ENCODE peak calls at places on chromosome 13, in eight cellular contexts. T is left ventricle myocardium inferior; E is psoas muscle; B is upper lobe of left lung; Q is CD8-positive, alpha-beta T cell; L is AG04450; J is tibial nerve; I is heart right ventricle. A is an unnamed sample. For H3K9me3, the result is how much of the 10 kb centered on the place peaks cover.

GRCh38 chr13:36431204-36432105 is 840 bp upstream of the CCNA1 start:
- DNase-seq in T (no peak), E (no peak), B (peak), Q (no peak), L (no peak), J (no peak), I (no peak), A (no peak)

GRCh38 chr13:111940892-111941291 is 126.1 kb upstream of the SOX1 start:
- DNase-seq in T (no peak), E (no peak), B (peak), Q (no peak), L (no peak), J (no peak), I (no peak), A (no peak)

GRCh38 chr13:106524108-106524507 is 11.4 kb downstream of the EFNB2 start:
- DNase-seq in T (no peak), E (no peak), B (no peak), Q (no peak), L (no peak), J (no peak), I (no peak), A (no peak)

GRCh38 chr13:74027161-74027779 is 106.9 kb downstream of the KLF12 start:
- DNase-seq in T (no peak), E (no peak), B (no peak), Q (no peak), L (no peak), J (no peak), I (no peak), A (no peak)

GRCh38 chr13:79451500-79451962 is 29.4 kb upstream of the NDFIP2 start:
- DNase-seq in T (no peak), E (no peak), B (peak), Q (peak), L (peak), J (no peak), I (no peak), A (peak)

GRCh38 chr13:36026556-36026955 is 104.6 kb downstream of the DCLK1 start:
- DNase-seq in T (no peak), E (no peak), B (no peak), Q (no peak), L (no peak), J (no peak), I (no peak), A (no peak)

GRCh38 chr13:94595006-94595942 is 678 bp downstream of the TGDS start:
- DNase-seq in T (no peak), E (peak), B (peak), Q (peak), L (no peak), J (no peak), I (no peak), A (no peak)

GRCh38 chr13:113589961-113590339 is 5.4 kb downstream of the TFDP1 start:
- DNase-seq in T (no peak), E (peak), B (no peak), Q (no peak), L (no peak), J (no peak), I (no peak), A (no peak)

GRCh38 chr13:48504606-48505369 is 28.1 kb downstream of the RCBTB2 start:
- DNase-seq in T (no peak), E (no peak), B (no peak), Q (no peak), L (no peak), J (no peak), I (no peak), A (no peak)

GRCh38 chr13:113138792-113139551 is 16.4 kb downstream of the F10 start:
- DNase-seq in T (no peak), E (no peak), B (peak), Q (no peak), L (no peak), J (no peak), I (no peak), A (no peak)

GRCh38 chr13:39419866-39420265 is 183.1 kb downstream of the LHFPL6 start:
- DNase-seq in T (no peak), E (no peak), B (no peak), Q (no peak), L (no peak), J (no peak), I (no peak), A (no peak)

GRCh38 chr13:36072536-36072935 is 58.6 kb downstream of the DCLK1 start:
- DNase-seq in T (no peak), E (no peak), B (no peak), Q (no peak), L (no peak), J (no peak), I (no peak), A (no peak)

GRCh38 chr13:41352935-41353801 is 42.1 kb downstream of the NAA16 start:
- DNase-seq in T (no peak), E (no peak), B (no peak), Q (peak), L (peak), J (peak), I (peak), A (peak)

GRCh38 chr13:85362980-85363379 is 436.2 kb downstream of the SLITRK6 start:
- DNase-seq in T (no peak), E (no peak), B (no peak), Q (no peak), L (no peak), J (no peak), I (no peak), A (no peak)

GRCh38 chr13:42279080-42279479 is 7.1 kb downstream of the AKAP11 start:
- DNase-seq in T (no peak), E (no peak), B (no peak), Q (no peak), L (no peak), J (no peak), I (no peak), A (no peak)

GRCh38 chr13:35378939-35379338 is 97.5 kb downstream of the MAB21L1 start:
- DNase-seq in T (no peak), E (no peak), B (no peak), Q (no peak), L (no peak), J (no peak), I (no peak), A (no peak)

GRCh38 chr13:108270442-108270841 is 924 bp downstream of the TNFSF13B start:
- DNase-seq in T (no peak), E (no peak), B (peak), Q (no peak), L (no peak), J (no peak), I (no peak), A (no peak)

GRCh38 chr13:23579886-23580706 is 9.9 kb downstream of the TNFRSF19 start:
- DNase-seq in T (no peak), E (no peak), B (no peak), Q (no peak), L (no peak), J (no peak), I (no peak), A (no peak)

GRCh38 chr13:109917422-109917821 is 131.0 kb upstream of the IRS2 start:
- DNase-seq in T (no peak), E (no peak), B (no peak), Q (no peak), L (no peak), J (no peak), I (no peak), A (no peak)

GRCh38 chr13:96020155-96020575 is 33.0 kb downstream of the UGGT2 start:
- DNase-seq in T (no peak), E (no peak), B (peak), Q (no peak), L (peak), J (peak), I (peak), A (no peak)

GRCh38 chr13:20997301-20998061 is 63.9 kb downstream of the LATS2 start:
- DNase-seq in T (peak), E (peak), B (no peak), Q (no peak), L (peak), J (no peak), I (peak), A (no peak)

GRCh38 chr13:97798836-97799235 is 154.6 kb upstream of the IPO5 start:
- DNase-seq in T (no peak), E (no peak), B (no peak), Q (no peak), L (no peak), J (no peak), I (no peak), A (no peak)

GRCh38 chr13:34308725-34309124 is 490.8 kb downstream of the RFC3 start:
- DNase-seq in T (no peak), E (no peak), B (no peak), Q (no peak), L (no peak), J (no peak), I (no peak), A (no peak)

DNA sequence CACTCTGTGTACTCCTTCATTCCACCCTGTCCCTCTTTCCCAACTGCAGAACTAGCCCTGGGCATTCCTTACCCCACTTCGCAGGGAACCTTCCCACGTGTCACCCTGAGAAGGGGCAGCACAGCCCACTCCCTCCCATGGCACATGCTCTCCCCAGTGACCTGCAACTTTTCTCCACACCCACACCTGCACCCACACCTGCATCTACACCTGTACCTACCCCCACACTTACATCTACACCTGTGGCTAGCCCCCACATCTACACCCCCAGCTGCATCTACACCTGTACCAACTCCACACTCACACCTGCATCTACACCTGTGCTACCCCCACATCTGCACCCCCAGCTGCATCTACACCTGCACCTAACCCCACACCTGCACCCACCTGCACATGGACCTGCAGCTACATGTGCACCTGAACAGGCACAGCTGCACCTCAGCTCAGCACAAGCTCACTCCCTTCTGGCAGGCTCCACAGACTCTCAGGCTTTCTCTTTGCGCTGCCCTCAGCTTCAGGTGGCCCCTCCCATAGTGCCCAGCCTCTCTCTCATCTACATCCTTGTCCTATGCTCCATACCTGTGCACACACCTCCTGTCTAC is 234.1 kb downstream of the TUBA3C start:
- DNase-seq in T (no peak), E (no peak), B (no peak), Q (no peak), L (no peak), J (no peak), I (no peak), A (no peak)
- H3K9me3 ChIP-seq in T (under half), E (under half), B (under half), Q (under half), L (half or more), J (under half), I (under half), A (under half)

GRCh38 chr13:28922341-28922740 is 102.2 kb downstream of the MTUS2 start:
- DNase-seq in T (no peak), E (no peak), B (no peak), Q (no peak), L (no peak), J (no peak), I (no peak), A (no peak)

DNA sequence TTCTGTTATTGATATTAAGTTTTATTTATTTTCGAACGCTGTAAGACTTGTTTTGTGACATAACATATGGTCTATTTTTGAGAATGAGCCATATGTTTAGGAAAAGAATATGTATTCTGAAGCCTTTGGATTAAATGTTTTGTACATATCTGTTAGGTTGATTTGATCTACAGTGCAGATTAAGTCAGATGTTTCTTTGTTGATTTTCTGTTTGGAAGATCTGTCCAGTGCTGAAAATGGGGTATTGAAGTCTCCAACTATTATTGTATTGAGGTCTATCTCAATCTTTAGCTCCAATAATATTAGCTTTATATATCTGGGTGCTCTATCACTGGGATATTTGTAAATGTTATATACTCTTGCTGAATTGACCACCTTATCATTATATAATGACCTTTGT is 97.9 kb downstream of the MTUS2 start:
- DNase-seq in T (no peak), E (no peak), B (no peak), Q (no peak), L (no peak), J (no peak), I (no peak), A (no peak)
- H3K9me3 ChIP-seq in T (under half), E (under half), B (under half), Q (under half), L (under half), J (under half), I (under half), A (under half)

GRCh38 chr13:18956473-18957078 is 225.0 kb downstream of the TUBA3C start:
- DNase-seq in T (no peak), E (no peak), B (no peak), Q (no peak), L (no peak), J (no peak), I (no peak), A (no peak)
- H3K9me3 ChIP-seq in T (under half), E (under half), B (under half), Q (under half), L (half or more), J (under half), I (under half), A (under half)

DNA sequence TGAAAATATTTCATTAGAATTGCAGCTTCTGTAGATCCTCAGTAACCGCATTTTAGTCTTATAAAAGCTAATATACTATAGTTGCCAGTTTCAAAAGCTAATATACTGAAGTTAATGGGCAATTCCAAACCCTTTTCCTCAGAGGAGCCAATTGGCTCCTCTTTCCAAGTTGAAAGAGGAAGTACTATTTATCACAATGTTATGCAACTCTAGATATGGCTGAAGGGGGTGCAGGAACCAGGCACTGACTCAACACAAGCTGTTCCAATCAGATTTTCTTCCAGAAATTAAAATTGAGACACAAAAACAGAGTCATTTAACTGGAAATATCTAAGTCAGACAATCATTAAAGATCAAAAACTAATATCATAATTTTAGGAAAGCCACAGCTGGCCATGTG is 258.9 kb downstream of the PCDH20 start:
- DNase-seq in T (no peak), E (no peak), B (no peak), Q (no peak), L (no peak), J (no peak), I (no peak), A (no peak)
- H3K9me3 ChIP-seq in T (under half), E (under half), B (under half), Q (under half), L (under half), J (under half), I (under half), A (under half)

DNA sequence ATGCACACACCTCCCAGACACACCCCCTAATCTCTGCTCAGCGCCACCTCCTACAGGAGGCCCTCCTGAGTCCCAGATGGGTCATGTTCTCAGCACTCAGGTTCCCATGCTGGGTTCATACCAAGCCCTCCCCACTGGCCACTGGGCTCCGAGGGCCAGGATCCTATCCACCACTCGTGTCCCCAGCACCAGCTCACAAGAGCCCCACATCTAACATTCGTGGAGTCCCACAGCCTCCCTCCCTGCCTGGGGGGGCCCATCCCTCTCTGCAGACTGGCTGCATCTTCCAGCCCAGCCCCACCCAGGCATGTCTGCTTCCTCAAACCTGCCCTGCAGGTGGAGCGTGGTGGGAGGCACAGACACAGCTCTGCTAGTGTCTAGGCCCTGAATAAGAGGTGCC is 227.4 kb downstream of the TUBA3C start:
- DNase-seq in T (no peak), E (no peak), B (no peak), Q (no peak), L (no peak), J (no peak), I (no peak), A (no peak)
- H3K9me3 ChIP-seq in T (under half), E (under half), B (under half), Q (under half), L (half or more), J (under half), I (under half), A (under half)

DNA sequence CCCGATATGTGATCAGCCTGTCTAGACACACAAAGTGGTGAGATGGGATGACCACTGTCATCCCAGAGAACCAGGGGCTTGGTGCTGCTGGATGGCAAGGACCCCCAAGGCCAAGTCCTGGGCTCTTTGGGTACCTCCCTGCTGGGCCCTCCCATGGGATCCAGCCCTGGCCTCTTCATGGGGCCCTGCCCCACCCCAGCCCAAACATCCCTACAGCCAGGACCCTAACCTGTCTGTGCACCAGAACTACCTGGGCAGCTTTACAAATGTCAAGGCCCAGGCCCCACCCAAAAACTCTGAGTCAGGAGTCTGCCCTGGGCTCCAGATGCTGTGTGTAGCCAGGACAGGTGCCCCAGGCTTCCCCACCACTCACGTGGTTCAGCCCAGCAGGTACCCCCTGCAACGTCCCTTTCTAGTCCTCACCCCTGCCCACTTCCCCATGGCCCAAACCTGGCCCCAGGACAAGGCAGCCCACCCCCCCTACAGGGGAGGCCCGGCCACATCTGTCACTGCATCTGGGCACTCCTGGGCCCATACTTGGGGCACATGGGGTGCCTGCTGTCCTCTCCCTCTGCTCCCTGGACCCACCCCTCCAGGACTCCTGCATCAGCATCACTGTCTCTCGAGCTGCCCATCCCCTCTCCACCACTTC is 233.5 kb downstream of the TUBA3C start:
- DNase-seq in T (no peak), E (no peak), B (no peak), Q (no peak), L (no peak), J (no peak), I (no peak), A (no peak)
- H3K9me3 ChIP-seq in T (under half), E (under half), B (under half), Q (under half), L (half or more), J (under half), I (under half), A (under half)

A was measured in T-helper 17 cell.